ENCODE peak calls at places on chromosome 2, in ten cellular contexts. B is RWPE2; E is sigmoid colon; N is H9; U is right cardiac atrium; S is GM23248; P is naive thymus-derived CD4-positive, alpha-beta T cell; X is astrocyte; I is adipocyte; J is CD8-positive, alpha-beta memory T cell. A is an unnamed sample. For H3K4me1, the result is how much of the 10 kb centered on the place peaks cover.

GRCh38 chr2:146997945-146998344 is 846.9 kb upstream of the ACVR2A start:
- DNase-seq in N (no peak), X (no peak), J (no peak), I (no peak), U (no peak), E (no peak), B (no peak), P (no peak), S (peak), A (no peak)

GRCh38 chr2:98463081-98463481 is 18.4 kb downstream of the INPP4A start:
- DNase-seq in I (no peak), J (no peak), N (no peak), S (no peak), B (no peak), E (peak), X (no peak), P (no peak), U (no peak), A (no peak)

GRCh38 chr2:132814651-132815050 is 144.6 kb upstream of the LYPD1 start:
- DNase-seq in U (no peak), J (no peak), S (no peak), P (no peak), E (no peak), X (no peak), B (no peak), N (no peak), I (no peak), A (no peak)

GRCh38 chr2:8296340-8296739 is 385.5 kb upstream of the ID2 start:
- DNase-seq in J (no peak), I (no peak), P (no peak), E (no peak), U (no peak), N (no peak), S (no peak), X (no peak), B (no peak), A (no peak)

GRCh38 chr2:97646977-97647376 is 1.1 kb downstream of the COX5B start:
- DNase-seq in P (no peak), S (no peak), J (no peak), B (no peak), I (no peak), N (no peak), U (no peak), E (no peak), X (no peak), A (no peak)

GRCh38 chr2:17069564-17069963 is 403.9 kb upstream of the CYRIA start:
- DNase-seq in I (no peak), S (peak), X (no peak), B (no peak), U (no peak), J (no peak), N (no peak), P (no peak), E (no peak), A (no peak)

GRCh38 chr2:209368924-209369323 is 54.9 kb upstream of the MAP2 start:
- DNase-seq in P (no peak), I (peak), J (no peak), S (peak), B (peak), E (no peak), X (peak), N (no peak), U (peak), A (no peak)

GRCh38 chr2:235839226-235839625 is 329.0 kb downstream of the GBX2 start:
- DNase-seq in P (no peak), B (no peak), J (no peak), X (no peak), N (no peak), S (no peak), E (no peak), I (no peak), U (no peak), A (no peak)

DNA sequence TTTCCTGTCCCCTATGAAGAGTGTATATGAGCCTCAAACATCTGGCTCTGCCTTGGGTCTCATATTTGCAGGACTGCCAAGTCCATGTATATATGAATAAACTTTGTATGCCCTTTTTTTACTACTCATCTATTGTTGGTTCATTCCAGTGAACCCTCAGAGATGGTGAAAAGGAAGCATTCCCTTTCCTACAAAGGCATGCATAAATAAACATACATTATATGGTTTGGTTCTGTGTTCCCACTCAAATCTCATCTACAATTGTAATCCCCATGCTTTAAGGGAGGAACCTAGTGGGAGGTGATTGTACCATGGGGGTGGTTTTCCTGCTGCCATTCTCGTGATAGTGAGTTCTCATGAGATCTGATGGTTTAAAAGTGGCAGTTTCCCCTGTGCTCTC is 534.2 kb downstream of the SPAG16 start:
- DNase-seq in N (no peak), S (no peak), U (no peak), X (peak), P (no peak), I (peak), B (no peak), J (no peak), E (no peak), A (no peak)
- H3K4me1 ChIP-seq in N (under half), S (under half), U (under half), X (under half), P (under half), I (under half), B (under half), J (under half), E (under half), A (under half)

DNA sequence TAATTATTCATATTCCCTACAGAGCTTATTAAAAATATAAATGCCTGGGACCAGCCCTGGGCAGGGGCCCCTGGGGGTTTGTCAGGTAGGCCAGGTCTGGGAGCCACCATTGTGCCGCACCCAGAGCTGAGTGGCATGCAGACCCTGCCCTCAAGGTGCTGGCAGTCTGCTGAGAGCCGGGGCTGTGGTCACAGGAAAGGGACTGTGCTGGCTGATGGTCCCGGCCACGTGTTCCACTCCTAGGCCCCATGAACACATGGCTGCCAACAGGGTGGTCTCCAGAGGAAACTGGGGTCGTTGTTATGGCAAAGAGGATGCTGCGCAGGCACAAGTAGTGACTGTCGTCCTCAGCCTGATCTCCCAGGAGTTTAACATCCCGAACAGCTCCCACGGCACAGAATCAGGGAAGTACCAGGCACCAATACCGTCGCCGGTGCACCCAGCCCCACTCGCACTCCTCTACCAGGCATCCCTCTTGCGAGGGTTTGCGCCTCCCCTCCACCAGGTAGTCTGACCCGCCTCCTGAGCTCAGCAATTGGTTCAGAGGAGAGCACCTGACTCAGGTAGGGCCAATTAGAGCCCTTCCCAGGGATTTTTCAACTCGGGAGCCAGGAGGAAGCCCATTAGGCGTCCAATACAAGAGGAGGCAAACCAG is 39.2 kb upstream of the BIN1 start:
- DNase-seq in J (no peak), X (no peak), B (no peak), E (no peak), S (no peak), P (no peak), I (no peak), N (no peak), U (no peak), A (no peak)
- H3K4me1 ChIP-seq in J (under half), X (under half), B (under half), E (under half), S (half or more), P (under half), I (under half), N (under half), U (under half), A (under half)

GRCh38 chr2:219252900-219253752 is at the start of gene TUBA4B:
- DNase-seq in N (peak), I (peak), P (peak), S (peak), E (peak), B (peak), X (peak), U (peak), J (peak), A (peak)
- H3K4me1 ChIP-seq in N (under half), I (under half), P (under half), S (under half), E (under half), B (under half), X (under half), U (under half), J (under half), A (under half)

DNA sequence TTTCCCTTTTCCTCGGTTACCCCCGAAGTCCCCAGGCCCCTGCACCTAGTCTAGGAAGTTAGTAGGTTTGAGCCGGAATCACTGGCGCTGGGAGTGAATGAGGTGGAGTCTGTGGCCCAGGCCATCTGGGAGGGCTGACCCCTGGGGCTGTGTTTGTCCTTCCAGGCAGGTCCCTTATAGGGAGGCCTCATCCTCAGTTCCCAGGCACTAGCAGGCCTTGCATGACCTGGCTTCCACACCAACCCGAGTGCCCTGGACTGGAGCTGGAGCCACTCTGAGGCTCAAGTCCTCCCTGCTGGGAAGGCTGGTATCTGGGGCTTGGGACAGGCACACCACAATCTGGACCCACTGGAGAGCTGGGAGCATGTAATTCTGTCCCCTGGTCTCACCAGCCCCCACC is 111.0 kb downstream of the DYSF start:
- DNase-seq in X (no peak), U (no peak), P (no peak), B (no peak), N (no peak), E (no peak), J (no peak), I (no peak), S (no peak), A (no peak)
- H3K4me1 ChIP-seq in X (under half), U (under half), P (under half), B (under half), N (under half), E (under half), J (under half), I (under half), S (under half), A (under half)

GRCh38 chr2:42877532-42877931 is 85.1 kb upstream of the HAAO start:
- DNase-seq in P (no peak), S (no peak), U (no peak), E (no peak), J (no peak), N (no peak), B (no peak), I (no peak), X (no peak), A (no peak)
- H3K4me1 ChIP-seq in P (under half), S (under half), U (under half), E (under half), J (under half), N (under half), B (under half), I (under half), X (under half), A (under half)

GRCh38 chr2:190467575-190468083 is 59.5 kb downstream of the MFSD6 start:
- DNase-seq in P (peak), E (no peak), I (peak), X (peak), N (no peak), B (no peak), S (peak), J (no peak), U (peak), A (no peak)
- H3K4me1 ChIP-seq in P (under half), E (under half), I (under half), X (under half), N (under half), B (under half), S (under half), J (half or more), U (under half), A (under half)

GRCh38 chr2:121595012-121595891 is 54.0 kb downstream of the CLASP1 start:
- DNase-seq in I (no peak), B (no peak), X (no peak), J (no peak), S (no peak), P (no peak), E (no peak), N (no peak), U (no peak), A (no peak)
- H3K4me1 ChIP-seq in I (under half), B (under half), X (under half), J (under half), S (under half), P (under half), E (under half), N (under half), U (under half), A (under half)

DNA sequence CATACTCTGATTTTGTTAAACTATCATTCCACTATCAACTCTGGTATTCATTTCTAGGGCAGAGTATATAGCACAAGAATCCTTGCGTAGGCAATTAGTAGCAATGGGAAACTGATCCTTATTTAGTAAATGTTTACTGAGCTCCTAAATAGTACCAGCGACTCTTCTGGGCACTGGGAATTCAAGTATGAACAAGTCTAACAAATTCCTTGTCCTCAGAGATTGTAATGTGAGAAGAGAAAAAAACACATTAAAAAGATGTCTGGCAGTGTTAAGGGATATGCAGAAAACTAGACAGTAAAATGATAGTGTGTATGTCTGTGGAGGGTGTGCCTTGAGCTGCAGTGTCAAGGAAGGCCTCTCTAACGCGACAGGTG is 721 bp downstream of the METTL5 start:
- DNase-seq in E (no peak), J (no peak), I (peak), S (no peak), U (no peak), P (peak), N (no peak), X (no peak), B (no peak), A (no peak)
- H3K4me1 ChIP-seq in E (under half), J (under half), I (under half), S (under half), U (under half), P (under half), N (under half), X (under half), B (under half), A (under half)

GRCh38 chr2:86482034-86482433 is 40.9 kb downstream of the KDM3A start:
- DNase-seq in I (peak), S (peak), E (no peak), B (no peak), J (no peak), X (no peak), U (no peak), N (no peak), P (no peak), A (no peak)

GRCh38 chr2:86488561-86489250 is 47.5 kb downstream of the KDM3A start:
- DNase-seq in I (no peak), S (no peak), B (no peak), E (no peak), U (no peak), J (no peak), N (no peak), X (no peak), P (no peak), A (no peak)

GRCh38 chr2:86487062-86487461 is 45.9 kb downstream of the KDM3A start:
- DNase-seq in E (no peak), I (no peak), X (no peak), P (peak), S (no peak), J (no peak), B (no peak), N (no peak), U (no peak), A (no peak)

GRCh38 chr2:86484385-86484784 is 43.2 kb downstream of the KDM3A start:
- DNase-seq in P (no peak), N (no peak), S (no peak), U (no peak), J (no peak), X (no peak), I (no peak), B (no peak), E (no peak), A (no peak)

GRCh38 chr2:86485103-86485502 is 43.9 kb downstream of the KDM3A start:
- DNase-seq in P (no peak), B (no peak), I (peak), J (no peak), E (no peak), N (no peak), X (no peak), S (peak), U (no peak), A (no peak)
- H3K4me1 ChIP-seq in P (under half), B (under half), I (under half), J (under half), E (under half), N (under half), X (under half), S (under half), U (under half), A (under half)

A was measured in CD8-positive, alpha-beta T cell.